ENCODE peak calls at places on chromosomes 16 and 17, in ten cellular contexts. K, Y, W, G, F, B, D, E, T and U are unnamed samples.

GRCh38 chr16:84983308-84983707 is 28.0 kb downstream of the ZDHHC7 start:
- DNase-seq in K (peak), Y (no peak), W (no peak), G (no peak), F (no peak), B (no peak), D (no peak), E (no peak), T (no peak), U (no peak)

GRCh38 chr16:28915181-28915580 is 9.9 kb downstream of the RABEP2 start:
- DNase-seq in K (no peak), Y (no peak), W (no peak), G (no peak), F (no peak), B (no peak), D (no peak), E (peak), T (peak), U (peak)

GRCh38 chr17:79799174-79799537 is 2.3 kb upstream of the CBX8 start:
- DNase-seq in K (no peak), Y (no peak), W (no peak), G (no peak), F (no peak), B (no peak), D (no peak), E (no peak), T (no peak), U (no peak)

GRCh38 chr17:77808663-77809425 is 149.7 kb upstream of the TNRC6C start:
- DNase-seq in K (no peak), Y (peak), W (no peak), G (no peak), F (no peak), B (no peak), D (no peak), E (no peak), T (no peak), U (no peak)

GRCh38 chr17:50346313-50347086 is 574 bp downstream of the XYLT2 start:
- DNase-seq in K (peak), Y (peak), W (peak), G (peak), F (peak), B (peak), D (peak), E (peak), T (no peak), U (no peak)

GRCh38 chr17:73198930-73199260 is 6.0 kb downstream of the COG1 start:
- DNase-seq in K (no peak), Y (no peak), W (no peak), G (no peak), F (no peak), B (no peak), D (no peak), E (no peak), T (no peak), U (no peak)

GRCh38 chr16:52123842-52124241 is 423.1 kb downstream of the TOX3 start:
- DNase-seq in K (no peak), Y (no peak), W (no peak), G (no peak), F (no peak), B (no peak), D (no peak), E (no peak), T (no peak), U (no peak)

GRCh38 chr16:54374136-54374535 is 87.5 kb upstream of the IRX3 start:
- DNase-seq in K (no peak), Y (no peak), W (no peak), G (no peak), F (no peak), B (no peak), D (no peak), E (peak), T (peak), U (no peak)

GRCh38 chr17:31074772-31075538 is 19.8 kb upstream of the NF1 start:
- DNase-seq in K (no peak), Y (no peak), W (peak), G (no peak), F (peak), B (peak), D (no peak), E (peak), T (no peak), U (no peak)

GRCh38 chr16:76345093-76345735 is 68.0 kb downstream of the CNTNAP4 start:
- DNase-seq in K (no peak), Y (no peak), W (peak), G (no peak), F (no peak), B (no peak), D (no peak), E (peak), T (no peak), U (peak)

GRCh38 chr16:53115047-53115446 is 60.3 kb downstream of the CHD9 start:
- DNase-seq in K (no peak), Y (no peak), W (no peak), G (no peak), F (no peak), B (no peak), D (no peak), E (no peak), T (no peak), U (no peak)

GRCh38 chr17:1560582-1561170 is 1.9 kb downstream of the PITPNA start:
- DNase-seq in K (no peak), Y (no peak), W (no peak), G (no peak), F (no peak), B (no peak), D (no peak), E (no peak), T (no peak), U (no peak)
- H3K4me3 ChIP-seq in K (no peak), Y (no peak), W (no peak), G (peak), F (no peak), B (no peak), D (peak), E (peak), T (peak), U (no peak)

GRCh38 chr17:27558842-27559505 is 72.0 kb upstream of the LGALS9 start:
- DNase-seq in K (peak), Y (no peak), W (no peak), G (peak), F (no peak), B (no peak), D (no peak), E (no peak), T (no peak), U (no peak)

GRCh38 chr17:27560668-27561067 is 70.3 kb upstream of the LGALS9 start:
- DNase-seq in K (peak), Y (no peak), W (no peak), G (peak), F (no peak), B (no peak), D (no peak), E (no peak), T (no peak), U (no peak)

GRCh38 chr17:27558341-27558740 is 72.6 kb upstream of the LGALS9 start:
- DNase-seq in K (no peak), Y (no peak), W (no peak), G (no peak), F (no peak), B (no peak), D (no peak), E (no peak), T (no peak), U (no peak)

GRCh38 chr17:27559506-27559931 is 71.5 kb upstream of the LGALS9 start:
- DNase-seq in K (no peak), Y (no peak), W (no peak), G (peak), F (no peak), B (no peak), D (no peak), E (peak), T (no peak), U (peak)

GRCh38 chr17:27559996-27560481 is 70.9 kb upstream of the LGALS9 start:
- DNase-seq in K (peak), Y (peak), W (peak), G (peak), F (no peak), B (no peak), D (no peak), E (peak), T (peak), U (peak)
- H3K4me3 ChIP-seq in K (peak), Y (no peak), W (no peak), G (no peak), F (no peak), B (no peak), D (no peak), E (peak), T (peak), U (peak)

DNA sequence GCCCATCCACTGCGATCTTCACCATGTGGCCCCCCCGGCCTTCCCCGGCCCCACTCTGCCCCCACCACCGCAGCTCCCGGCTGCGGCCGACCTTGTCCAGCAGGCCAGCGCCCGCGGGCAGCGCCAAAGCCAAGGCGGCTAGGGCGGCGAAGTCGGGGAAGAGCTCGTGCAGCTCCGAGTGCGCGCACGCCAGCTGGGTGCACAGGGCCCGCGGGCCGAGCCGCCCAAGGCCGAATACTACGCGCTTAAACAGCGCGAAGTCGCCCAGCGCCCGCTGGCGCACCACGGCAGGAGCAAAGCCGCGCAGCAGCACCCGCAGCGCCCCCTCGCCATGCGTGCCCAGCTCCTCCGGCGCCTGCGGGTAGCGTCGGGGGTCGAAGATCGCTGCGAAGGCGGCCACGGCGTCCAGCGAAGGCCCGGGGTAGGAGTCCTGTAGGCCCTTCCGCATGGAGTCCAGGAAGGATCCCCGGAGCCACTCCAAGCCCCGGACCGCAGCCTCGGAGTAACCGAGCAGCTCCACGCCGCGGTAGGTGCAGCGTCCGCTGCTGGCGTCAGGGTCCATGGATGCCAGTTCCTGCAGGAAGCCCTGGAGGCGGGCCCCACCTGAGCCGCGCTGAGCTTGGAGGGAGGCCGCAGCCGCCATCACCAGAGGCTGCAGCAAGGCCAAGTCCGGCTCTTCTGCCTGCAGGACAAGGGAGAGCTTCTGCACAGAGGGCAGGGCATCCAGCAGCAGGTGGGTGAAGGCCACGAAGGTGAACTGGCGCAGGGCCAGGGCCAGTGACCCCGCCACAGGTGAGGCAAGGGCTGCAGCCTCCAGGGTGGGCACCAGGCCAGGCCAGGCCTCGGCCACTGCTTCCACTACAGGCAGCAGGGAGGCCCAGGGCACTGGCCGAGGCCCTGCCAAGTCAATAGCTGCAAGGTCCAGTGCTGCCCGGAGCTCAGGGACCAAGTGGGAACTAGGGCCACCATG is 10.3 kb downstream of the C17orf113 start:
- DNase-seq in K (no peak), Y (no peak), W (no peak), G (no peak), F (no peak), B (no peak), D (no peak), E (no peak), T (no peak), U (no peak)
- H3K4me3 ChIP-seq in K (no peak), Y (no peak), W (no peak), G (no peak), F (no peak), B (no peak), D (no peak), E (no peak), T (no peak), U (no peak)

GRCh38 chr17:48842746-48843145 is 11.9 kb downstream of the CALCOCO2 start:
- DNase-seq in K (no peak), Y (no peak), W (no peak), G (no peak), F (no peak), B (no peak), D (no peak), E (peak), T (no peak), U (no peak)
- H3K4me3 ChIP-seq in K (peak), Y (no peak), W (no peak), G (no peak), F (no peak), B (no peak), D (no peak), E (peak), T (no peak), U (no peak)

GRCh38 chr17:4951486-4951885 is 567 bp downstream of the ENO3 start:
- DNase-seq in K (no peak), Y (no peak), W (peak), G (no peak), F (no peak), B (no peak), D (no peak), E (no peak), T (no peak), U (no peak)
- H3K4me3 ChIP-seq in K (no peak), Y (no peak), W (peak), G (no peak), F (no peak), B (peak), D (peak), E (no peak), T (no peak), U (peak)

GRCh38 chr16:89572478-89573205 is 2.9 kb upstream of the CPNE7 start:
- DNase-seq in K (no peak), Y (no peak), W (no peak), G (no peak), F (no peak), B (no peak), D (no peak), E (no peak), T (no peak), U (no peak)

GRCh38 chr16:89575247-89576172 is at the start of gene CPNE7:
- DNase-seq in K (no peak), Y (no peak), W (peak), G (no peak), F (no peak), B (peak), D (peak), E (peak), T (no peak), U (no peak)

GRCh38 chr16:89572042-89572441 is 3.5 kb upstream of the CPNE7 start:
- DNase-seq in K (no peak), Y (no peak), W (no peak), G (no peak), F (no peak), B (no peak), D (no peak), E (no peak), T (no peak), U (no peak)

GRCh38 chr16:89574681-89575246 is 794 bp upstream of the CPNE7 start:
- DNase-seq in K (peak), Y (no peak), W (peak), G (peak), F (peak), B (peak), D (peak), E (peak), T (no peak), U (no peak)

GRCh38 chr16:89573826-89574680 is 1.5 kb upstream of the CPNE7 start:
- DNase-seq in K (no peak), Y (no peak), W (no peak), G (no peak), F (no peak), B (no peak), D (no peak), E (no peak), T (no peak), U (no peak)
- H3K4me3 ChIP-seq in K (peak), Y (no peak), W (no peak), G (no peak), F (peak), B (peak), D (peak), E (no peak), T (no peak), U (no peak)

GRCh38 chr16:73040136-73040535 is 7.8 kb downstream of the ZFHX3 start:
- DNase-seq in K (no peak), Y (no peak), W (no peak), G (no peak), F (no peak), B (no peak), D (no peak), E (no peak), T (no peak), U (no peak)

GRCh38 chr16:73037845-73038570 is 9.9 kb downstream of the ZFHX3 start:
- DNase-seq in K (no peak), Y (no peak), W (no peak), G (no peak), F (no peak), B (no peak), D (no peak), E (no peak), T (no peak), U (no peak)

GRCh38 chr16:73042807-73043206 is 5.1 kb downstream of the ZFHX3 start:
- DNase-seq in K (no peak), Y (no peak), W (no peak), G (no peak), F (no peak), B (no peak), D (no peak), E (no peak), T (no peak), U (no peak)

GRCh38 chr16:73041644-73042043 is 6.3 kb downstream of the ZFHX3 start:
- DNase-seq in K (no peak), Y (no peak), W (no peak), G (no peak), F (no peak), B (no peak), D (no peak), E (no peak), T (no peak), U (no peak)

DNA sequence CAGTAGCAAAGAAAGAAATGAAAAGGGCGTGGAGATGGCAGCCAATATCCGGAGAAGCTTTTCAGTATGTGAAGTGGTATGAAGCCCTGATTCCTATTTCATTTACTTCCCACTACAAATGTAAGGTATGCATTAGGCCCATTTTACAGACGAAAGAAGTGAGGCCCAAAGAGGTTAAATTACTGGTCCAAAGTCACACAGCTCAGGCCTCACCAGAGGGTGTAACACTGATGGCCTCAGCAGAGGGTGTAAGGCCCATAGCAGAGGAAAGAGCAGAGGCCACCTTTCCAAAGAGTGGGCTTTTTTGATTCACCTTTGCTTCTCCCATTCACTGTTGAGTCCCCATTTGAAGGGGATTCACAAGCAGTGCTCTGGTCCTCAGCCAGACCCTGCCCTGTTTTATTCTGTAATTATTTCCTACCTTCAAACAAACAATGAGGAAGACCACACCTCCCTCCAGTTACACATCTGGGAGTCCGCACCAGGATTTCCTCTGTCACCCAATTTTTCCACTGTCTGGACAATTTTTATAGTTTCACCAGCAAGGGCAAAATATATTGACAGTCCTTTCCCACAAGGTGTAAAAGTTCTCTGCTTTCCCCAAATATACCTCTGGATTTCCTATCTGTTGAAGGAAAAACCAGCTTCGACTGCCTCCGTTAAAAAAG is 7.1 kb downstream of the ZFHX3 start:
- DNase-seq in K (no peak), Y (no peak), W (no peak), G (no peak), F (no peak), B (no peak), D (no peak), E (no peak), T (no peak), U (no peak)
- H3K4me3 ChIP-seq in K (no peak), Y (no peak), W (no peak), G (no peak), F (no peak), B (no peak), D (no peak), E (no peak), T (no peak), U (no peak)

DNA sequence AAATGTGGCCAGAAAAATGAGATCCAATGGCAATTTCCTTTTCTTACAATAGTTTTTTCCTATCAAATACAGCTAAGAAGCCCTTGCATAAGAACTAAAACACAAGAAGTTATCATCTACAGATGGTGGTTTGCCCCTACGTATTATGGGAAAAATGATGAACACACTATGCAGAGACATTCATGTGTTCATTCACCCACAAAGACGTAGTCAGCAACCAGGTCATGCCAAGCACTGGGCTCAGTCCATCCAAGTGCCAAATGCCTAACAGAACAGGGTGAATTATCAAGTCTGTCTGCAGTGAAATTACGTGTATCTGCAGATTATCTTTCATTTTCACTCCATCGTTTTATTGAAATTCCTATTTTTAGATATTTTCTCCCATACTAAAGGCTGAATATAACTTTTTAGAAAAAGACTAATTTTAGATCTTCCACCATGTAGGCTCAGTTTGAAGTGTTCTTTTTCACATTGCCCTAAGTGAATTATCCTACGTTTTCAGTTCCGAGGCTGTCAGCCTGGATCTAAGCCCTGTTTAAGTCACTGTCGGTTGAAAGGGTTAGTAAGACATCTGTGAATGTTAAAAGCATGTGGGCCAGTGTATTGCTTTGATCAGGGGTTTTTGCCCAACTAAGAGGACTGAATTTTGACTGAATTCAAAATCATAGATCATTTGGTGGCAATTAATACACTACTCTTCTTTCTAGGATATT is 78.1 kb upstream of the DHX40 start:
- DNase-seq in K (no peak), Y (no peak), W (no peak), G (no peak), F (peak), B (no peak), D (no peak), E (peak), T (no peak), U (no peak)
- H3K4me3 ChIP-seq in K (peak), Y (peak), W (no peak), G (no peak), F (no peak), B (no peak), D (no peak), E (peak), T (no peak), U (no peak)

GRCh38 chr17:4583796-4584124 is 569 bp upstream of the SMTNL2 start:
- DNase-seq in K (no peak), Y (no peak), W (peak), G (no peak), F (peak), B (peak), D (no peak), E (peak), T (no peak), U (no peak)

GRCh38 chr17:4584835-4585187 is 482 bp downstream of the SMTNL2 start:
- DNase-seq in K (no peak), Y (peak), W (no peak), G (no peak), F (no peak), B (no peak), D (no peak), E (no peak), T (no peak), U (no peak)

GRCh38 chr17:4586043-4586442 is 1.7 kb downstream of the SMTNL2 start:
- DNase-seq in K (no peak), Y (no peak), W (no peak), G (no peak), F (no peak), B (no peak), D (no peak), E (no peak), T (no peak), U (no peak)

GRCh38 chr17:4584125-4584834 is at the start of gene SMTNL2:
- DNase-seq in K (no peak), Y (peak), W (peak), G (peak), F (no peak), B (peak), D (no peak), E (peak), T (no peak), U (no peak)

GRCh38 chr17:4585203-4585939 is 1.0 kb downstream of the SMTNL2 start:
- DNase-seq in K (no peak), Y (peak), W (peak), G (no peak), F (no peak), B (no peak), D (no peak), E (no peak), T (no peak), U (no peak)
- H3K4me3 ChIP-seq in K (peak), Y (no peak), W (peak), G (peak), F (no peak), B (peak), D (no peak), E (no peak), T (no peak), U (no peak)